ENCODE peak calls at places on chromosome 21, in four cellular contexts. I is K562, G is HepG2, T is HCT116. N is an unnamed sample.
A peak's percentile ranks its signal among the peaks of the same experiment; 100 is the strongest.

GRCh38 chr21:27683292-27683691 is 716.4 kb upstream of the ADAMTS5 start:
- DNase-seq in I (no peak), G (no peak), T (no peak), N (no peak)

GRCh38 chr21:45128613-45129226 is 54.3 kb downstream of the ADARB1 start:
- DNase-seq in I (no peak), G (peak; percentile 59), T (peak; percentile 53), N (no peak)

GRCh38 chr21:46151261-46151988 is 4.0 kb downstream of the FTCD start:
- DNase-seq in I (no peak), G (no peak), T (no peak), N (no peak)

GRCh38 chr21:27572681-27573080 is 605.8 kb upstream of the ADAMTS5 start:
- DNase-seq in I (no peak), G (no peak), T (no peak), N (no peak)

GRCh38 chr21:38646213-38646837 is 148.0 kb upstream of the ERG start:
- DNase-seq in I (no peak), G (no peak), T (no peak), N (no peak)

GRCh38 chr21:26965091-26965566 is 1.8 kb downstream of the ADAMTS5 start:
- DNase-seq in I (no peak), G (no peak), T (no peak), N (no peak)

GRCh38 chr21:43893536-43894205 is 28.6 kb downstream of the AGPAT3 start:
- DNase-seq in I (no peak), G (no peak), T (no peak), N (no peak)

GRCh38 chr21:24671901-24672300 is 935.4 kb downstream of the MRPL39 start:
- DNase-seq in I (no peak), G (no peak), T (no peak), N (no peak)

GRCh38 chr21:45555557-45556301 is 13.5 kb upstream of the SLC19A1 start:
- DNase-seq in I (peak; percentile 89), G (peak; percentile 86), T (peak; percentile 88), N (peak; percentile 81)

GRCh38 chr21:19256934-19257660 is 853.5 kb upstream of the TMPRSS15 start:
- DNase-seq in I (no peak), G (no peak), T (no peak), N (no peak)

GRCh38 chr21:24045775-24046215 is 1561.5 kb downstream of the MRPL39 start:
- DNase-seq in I (no peak), G (no peak), T (no peak), N (peak; percentile 63)

GRCh38 chr21:43770066-43770655 is 5.9 kb downstream of the CSTB start:
- DNase-seq in I (no peak), G (no peak), T (no peak), N (no peak)

GRCh38 chr21:33231526-33231925 is 1.8 kb downstream of the IFNAR2 start:
- DNase-seq in I (no peak), G (no peak), T (no peak), N (no peak)
- H3K4me3 ChIP-seq in I (no peak overlapping the region), G (peak overlapping the region; percentile 97), T (no peak overlapping the region), N (no peak overlapping the region)

GRCh38 chr21:14550200-14550599 is 4.1 kb upstream of the SAMSN1 start:
- DNase-seq in I (no peak), G (no peak), T (no peak), N (no peak)
- TF ChIP-seq TCF7L2 in I (no peak), G (no peak), T (no peak), N (no peak)

GRCh38 chr21:42557420-42557819 is 43.8 kb downstream of the SLC37A1 start:
- DNase-seq in I (no peak), G (no peak), T (no peak), N (no peak)
- H3K36me3 ChIP-seq in I (no peaks in the 10 kb centered on the region), G (no peaks in the 10 kb centered on the region), T (no peaks in the 10 kb centered on the region), N (no peaks in the 10 kb centered on the region)

DNA sequence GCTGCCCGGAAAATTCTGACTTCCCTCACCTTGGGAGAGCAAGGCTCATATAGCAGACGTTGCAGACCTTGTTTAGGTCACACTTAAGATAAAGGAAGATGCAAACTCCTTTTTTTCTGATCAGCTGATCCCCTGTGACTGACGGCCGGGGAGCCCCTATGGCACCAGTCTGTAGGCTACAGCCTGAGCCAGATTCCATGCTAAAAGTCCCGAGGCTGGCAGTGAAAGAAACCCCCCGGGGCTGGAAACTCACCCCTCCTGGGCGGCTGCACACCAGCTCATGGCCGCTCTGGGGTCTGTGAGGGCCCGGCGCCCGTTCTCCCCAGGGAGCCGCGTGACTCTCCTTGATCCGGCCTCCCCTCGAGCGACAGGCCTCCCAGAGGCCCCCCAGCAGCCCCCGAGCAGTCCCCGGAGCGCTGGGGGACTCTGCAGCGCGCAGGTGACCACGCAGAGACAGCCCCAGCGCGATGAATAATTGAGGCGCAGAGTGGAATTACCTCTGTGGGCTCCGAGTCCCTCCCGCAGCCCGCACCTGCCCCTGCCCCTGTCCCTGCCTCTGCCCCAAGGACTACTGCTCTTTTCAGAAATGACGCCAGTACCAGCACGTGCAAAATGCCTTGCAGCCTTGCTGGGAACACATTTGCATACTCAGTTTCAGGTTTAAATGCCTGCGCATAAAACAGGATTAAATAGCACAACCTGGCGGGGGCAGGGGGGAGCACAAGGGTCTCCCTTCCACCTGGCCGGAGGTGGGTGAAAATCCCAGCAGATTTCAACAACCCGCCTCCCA is 62.6 kb upstream of the CLDN14 start:
- DNase-seq in I (no peak), G (no peak), T (no peak), N (no peak)
- H3K4me3 ChIP-seq in I (no peak overlapping the region), G (no peak overlapping the region), T (no peak overlapping the region), N (no peak overlapping the region)

GRCh38 chr21:35475768-35476167 is 426.7 kb upstream of the RUNX1 start:
- DNase-seq in I (no peak), G (no peak), T (no peak), N (no peak)
- TF ChIP-seq TCF7L2 in I (no peak), G (no peak), T (no peak), N (no peak)